ENCODE peak calls at places on chromosomes 2 and 18, in eight cellular contexts. One of them, this sample, is unnamed.

GRCh38 chr18:13380671-13381070 is 162.1 kb downstream of the LDLRAD4 start:
- DNase-seq in left lobe of liver: peak; percentile 6
- DNase-seq in ovary: no peak
- DNase-seq in H7: no peak
- DNase-seq in putamen: no peak
- DNase-seq in fibroblast of the conjunctiva: no peak
- DNase-seq in NCI-H510A treated with DMSO at 0.1 percent for 48 hours: no peak
- DNase-seq in fibroblast of lung: no peak
- DNase-seq in this sample: no peak

GRCh38 chr2:95044598-95044997 is 19.1 kb downstream of the MAL start:
- DNase-seq in left lobe of liver: no peak
- DNase-seq in ovary: no peak
- DNase-seq in H7: no peak
- DNase-seq in putamen: no peak
- DNase-seq in fibroblast of the conjunctiva: no peak
- DNase-seq in NCI-H510A treated with DMSO at 0.1 percent for 48 hours: no peak
- DNase-seq in fibroblast of lung: no peak
- DNase-seq in this sample: no peak

GRCh38 chr18:49640741-49641140 is 78.9 kb downstream of the LIPG start:
- DNase-seq in left lobe of liver: peak; percentile 41
- DNase-seq in ovary: no peak
- DNase-seq in H7: no peak
- DNase-seq in putamen: no peak
- DNase-seq in fibroblast of the conjunctiva: no peak
- DNase-seq in NCI-H510A treated with DMSO at 0.1 percent for 48 hours: no peak
- DNase-seq in fibroblast of lung: no peak
- DNase-seq in this sample: no peak

GRCh38 chr18:63376493-63377053 is 9.6 kb upstream of the KDSR start:
- DNase-seq in left lobe of liver: no peak
- DNase-seq in ovary: no peak
- DNase-seq in H7: no peak
- DNase-seq in putamen: no peak
- DNase-seq in fibroblast of the conjunctiva: peak; percentile 34
- DNase-seq in NCI-H510A treated with DMSO at 0.1 percent for 48 hours: no peak
- DNase-seq in fibroblast of lung: peak; percentile 11
- DNase-seq in this sample: no peak

GRCh38 chr2:74008761-74009395 is 24.2 kb downstream of the TET3 start:
- DNase-seq in left lobe of liver: peak; percentile 29
- DNase-seq in ovary: no peak
- DNase-seq in H7: no peak
- DNase-seq in putamen: no peak
- DNase-seq in fibroblast of the conjunctiva: no peak
- DNase-seq in NCI-H510A treated with DMSO at 0.1 percent for 48 hours: peak; percentile 52
- DNase-seq in fibroblast of lung: no peak
- DNase-seq in this sample: no peak

GRCh38 chr2:142872900-142873724 is 4.4 kb upstream of the KYNU start:
- DNase-seq in left lobe of liver: no peak
- DNase-seq in ovary: no peak
- DNase-seq in H7: no peak
- DNase-seq in putamen: no peak
- DNase-seq in fibroblast of the conjunctiva: peak; percentile 48
- DNase-seq in NCI-H510A treated with DMSO at 0.1 percent for 48 hours: no peak
- DNase-seq in fibroblast of lung: peak; percentile 85
- DNase-seq in this sample: peak; percentile 15

GRCh38 chr2:12433641-12433990 is 283.1 kb upstream of the TRIB2 start:
- DNase-seq in left lobe of liver: no peak
- DNase-seq in ovary: no peak
- DNase-seq in H7: no peak
- DNase-seq in putamen: no peak
- DNase-seq in fibroblast of the conjunctiva: no peak
- DNase-seq in NCI-H510A treated with DMSO at 0.1 percent for 48 hours: no peak
- DNase-seq in fibroblast of lung: no peak
- DNase-seq in this sample: no peak

GRCh38 chr18:46156124-46156745 is 52.0 kb downstream of the HAUS1 start:
- DNase-seq in left lobe of liver: no peak
- DNase-seq in ovary: no peak
- DNase-seq in H7: no peak
- DNase-seq in putamen: no peak
- DNase-seq in fibroblast of the conjunctiva: no peak
- DNase-seq in NCI-H510A treated with DMSO at 0.1 percent for 48 hours: no peak
- DNase-seq in fibroblast of lung: no peak
- DNase-seq in this sample: no peak

GRCh38 chr18:63730788-63731187 is 28.0 kb downstream of the SERPINB11 start:
- DNase-seq in left lobe of liver: no peak
- DNase-seq in ovary: no peak
- DNase-seq in H7: no peak
- DNase-seq in putamen: no peak
- DNase-seq in fibroblast of the conjunctiva: no peak
- DNase-seq in NCI-H510A treated with DMSO at 0.1 percent for 48 hours: no peak
- DNase-seq in fibroblast of lung: peak; percentile 5
- DNase-seq in this sample: no peak

GRCh38 chr18:23574611-23575308 is 11.5 kb downstream of the NPC1 start:
- DNase-seq in left lobe of liver: no peak
- DNase-seq in ovary: no peak
- DNase-seq in H7: no peak
- DNase-seq in putamen: no peak
- DNase-seq in fibroblast of the conjunctiva: no peak
- DNase-seq in NCI-H510A treated with DMSO at 0.1 percent for 48 hours: no peak
- DNase-seq in fibroblast of lung: no peak
- DNase-seq in this sample: no peak

GRCh38 chr2:241555711-241556110 is 2.8 kb upstream of the BOK start:
- DNase-seq in left lobe of liver: no peak
- DNase-seq in ovary: no peak
- DNase-seq in H7: peak; percentile 58
- DNase-seq in putamen: no peak
- DNase-seq in fibroblast of the conjunctiva: no peak
- DNase-seq in NCI-H510A treated with DMSO at 0.1 percent for 48 hours: no peak
- DNase-seq in fibroblast of lung: no peak
- DNase-seq in this sample: no peak

GRCh38 chr18:8643479-8643878 is 34.2 kb downstream of the RAB12 start:
- DNase-seq in left lobe of liver: no peak
- DNase-seq in ovary: no peak
- DNase-seq in H7: no peak
- DNase-seq in putamen: no peak
- DNase-seq in fibroblast of the conjunctiva: no peak
- DNase-seq in NCI-H510A treated with DMSO at 0.1 percent for 48 hours: no peak
- DNase-seq in fibroblast of lung: no peak
- DNase-seq in this sample: no peak

GRCh38 chr18:26700201-26700600 is 151.8 kb upstream of the KCTD1 start:
- DNase-seq in left lobe of liver: no peak
- DNase-seq in ovary: no peak
- DNase-seq in H7: no peak
- DNase-seq in putamen: no peak
- DNase-seq in fibroblast of the conjunctiva: no peak
- DNase-seq in NCI-H510A treated with DMSO at 0.1 percent for 48 hours: no peak
- DNase-seq in fibroblast of lung: no peak
- DNase-seq in this sample: no peak